ENCODE peak calls at places on chromosomes 16 and 17, in eight cellular contexts. One of them, this sample, is unnamed.

GRCh38 chr17:40323731-40324650 is 15.0 kb downstream of the RARA start:
- DNase-seq in stimulated activated naive CD8-positive, alpha-beta T cell treated with anti-CD3 and anti-CD28 coated beads, Interleukin-15, Interleukin-2, amounts not matched to agents 100 U/mL and 50 U/mL, for 24 hours: peak; percentile 81
- DNase-seq in transverse colon: peak; percentile 36
- DNase-seq in activated CD8-positive, alpha-beta memory T cell treated with anti-CD3 and anti-CD28 coated beads for 4 hours: peak; percentile 63
- DNase-seq in stimulated activated CD8-positive, alpha-beta memory T cell treated with anti-CD3 and anti-CD28 coated beads, Interleukin-15, amount 100 ng/mL, for 24 hours: no peak
- DNase-seq in stimulated activated CD4-positive, alpha-beta T cell treated with anti-CD3 and anti-CD28 coated beads, Interleukin-1b, Interleukin-23, amount 100 ng/mL, for 24 hours: no peak
- DNase-seq in Right ventricle myocardium superior: peak; percentile 84
- DNase-seq in NCI-H2227 treated with DMSO at 0.1 percent for 48 hours: no peak
- DNase-seq in this sample: no peak

GRCh38 chr17:63578769-63579111 is 22.0 kb upstream of the TACO1 start:
- DNase-seq in stimulated activated naive CD8-positive, alpha-beta T cell treated with anti-CD3 and anti-CD28 coated beads, Interleukin-15, Interleukin-2, amounts not matched to agents 100 U/mL and 50 U/mL, for 24 hours: no peak
- DNase-seq in transverse colon: no peak
- DNase-seq in activated CD8-positive, alpha-beta memory T cell treated with anti-CD3 and anti-CD28 coated beads for 4 hours: no peak
- DNase-seq in stimulated activated CD8-positive, alpha-beta memory T cell treated with anti-CD3 and anti-CD28 coated beads, Interleukin-15, amount 100 ng/mL, for 24 hours: no peak
- DNase-seq in stimulated activated CD4-positive, alpha-beta T cell treated with anti-CD3 and anti-CD28 coated beads, Interleukin-1b, Interleukin-23, amount 100 ng/mL, for 24 hours: no peak
- DNase-seq in Right ventricle myocardium superior: no peak
- DNase-seq in NCI-H2227 treated with DMSO at 0.1 percent for 48 hours: no peak
- DNase-seq in this sample: no peak

GRCh38 chr17:35191001-35191695 is 3.0 kb downstream of the SLC35G3 start:
- DNase-seq in stimulated activated naive CD8-positive, alpha-beta T cell treated with anti-CD3 and anti-CD28 coated beads, Interleukin-15, Interleukin-2, amounts not matched to agents 100 U/mL and 50 U/mL, for 24 hours: no peak
- DNase-seq in transverse colon: no peak
- DNase-seq in activated CD8-positive, alpha-beta memory T cell treated with anti-CD3 and anti-CD28 coated beads for 4 hours: no peak
- DNase-seq in stimulated activated CD8-positive, alpha-beta memory T cell treated with anti-CD3 and anti-CD28 coated beads, Interleukin-15, amount 100 ng/mL, for 24 hours: no peak
- DNase-seq in stimulated activated CD4-positive, alpha-beta T cell treated with anti-CD3 and anti-CD28 coated beads, Interleukin-1b, Interleukin-23, amount 100 ng/mL, for 24 hours: no peak
- DNase-seq in Right ventricle myocardium superior: no peak
- DNase-seq in NCI-H2227 treated with DMSO at 0.1 percent for 48 hours: no peak
- DNase-seq in this sample: no peak

GRCh38 chr16:28531777-28532744 is 6.7 kb downstream of the NUPR1 start:
- DNase-seq in stimulated activated naive CD8-positive, alpha-beta T cell treated with anti-CD3 and anti-CD28 coated beads, Interleukin-15, Interleukin-2, amounts not matched to agents 100 U/mL and 50 U/mL, for 24 hours: no peak
- DNase-seq in transverse colon: peak; percentile 86
- DNase-seq in activated CD8-positive, alpha-beta memory T cell treated with anti-CD3 and anti-CD28 coated beads for 4 hours: no peak
- DNase-seq in stimulated activated CD8-positive, alpha-beta memory T cell treated with anti-CD3 and anti-CD28 coated beads, Interleukin-15, amount 100 ng/mL, for 24 hours: no peak
- DNase-seq in stimulated activated CD4-positive, alpha-beta T cell treated with anti-CD3 and anti-CD28 coated beads, Interleukin-1b, Interleukin-23, amount 100 ng/mL, for 24 hours: no peak
- DNase-seq in Right ventricle myocardium superior: peak; percentile 92
- DNase-seq in NCI-H2227 treated with DMSO at 0.1 percent for 48 hours: no peak
- DNase-seq in this sample: no peak

GRCh38 chr16:88346680-88347505 is 35.9 kb upstream of the ZNF469 start:
- DNase-seq in stimulated activated naive CD8-positive, alpha-beta T cell treated with anti-CD3 and anti-CD28 coated beads, Interleukin-15, Interleukin-2, amounts not matched to agents 100 U/mL and 50 U/mL, for 24 hours: no peak
- DNase-seq in transverse colon: no peak
- DNase-seq in activated CD8-positive, alpha-beta memory T cell treated with anti-CD3 and anti-CD28 coated beads for 4 hours: no peak
- DNase-seq in stimulated activated CD8-positive, alpha-beta memory T cell treated with anti-CD3 and anti-CD28 coated beads, Interleukin-15, amount 100 ng/mL, for 24 hours: no peak
- DNase-seq in stimulated activated CD4-positive, alpha-beta T cell treated with anti-CD3 and anti-CD28 coated beads, Interleukin-1b, Interleukin-23, amount 100 ng/mL, for 24 hours: no peak
- DNase-seq in Right ventricle myocardium superior: peak; percentile 22
- DNase-seq in NCI-H2227 treated with DMSO at 0.1 percent for 48 hours: no peak
- DNase-seq in this sample: no peak

GRCh38 chr16:86393907-86394626 is 116.3 kb upstream of the FOXF1 start:
- DNase-seq in stimulated activated naive CD8-positive, alpha-beta T cell treated with anti-CD3 and anti-CD28 coated beads, Interleukin-15, Interleukin-2, amounts not matched to agents 100 U/mL and 50 U/mL, for 24 hours: no peak
- DNase-seq in transverse colon: no peak
- DNase-seq in activated CD8-positive, alpha-beta memory T cell treated with anti-CD3 and anti-CD28 coated beads for 4 hours: no peak
- DNase-seq in stimulated activated CD8-positive, alpha-beta memory T cell treated with anti-CD3 and anti-CD28 coated beads, Interleukin-15, amount 100 ng/mL, for 24 hours: no peak
- DNase-seq in stimulated activated CD4-positive, alpha-beta T cell treated with anti-CD3 and anti-CD28 coated beads, Interleukin-1b, Interleukin-23, amount 100 ng/mL, for 24 hours: no peak
- DNase-seq in Right ventricle myocardium superior: no peak
- DNase-seq in NCI-H2227 treated with DMSO at 0.1 percent for 48 hours: no peak
- DNase-seq in this sample: no peak

GRCh38 chr17:46191332-46192210 is 1.7 kb downstream of the KANSL1 start:
- DNase-seq in stimulated activated naive CD8-positive, alpha-beta T cell treated with anti-CD3 and anti-CD28 coated beads, Interleukin-15, Interleukin-2, amounts not matched to agents 100 U/mL and 50 U/mL, for 24 hours: peak; percentile 44
- DNase-seq in transverse colon: peak; percentile 38
- DNase-seq in activated CD8-positive, alpha-beta memory T cell treated with anti-CD3 and anti-CD28 coated beads for 4 hours: no peak
- DNase-seq in stimulated activated CD8-positive, alpha-beta memory T cell treated with anti-CD3 and anti-CD28 coated beads, Interleukin-15, amount 100 ng/mL, for 24 hours: no peak
- DNase-seq in stimulated activated CD4-positive, alpha-beta T cell treated with anti-CD3 and anti-CD28 coated beads, Interleukin-1b, Interleukin-23, amount 100 ng/mL, for 24 hours: no peak
- DNase-seq in Right ventricle myocardium superior: no peak
- DNase-seq in NCI-H2227 treated with DMSO at 0.1 percent for 48 hours: peak; percentile 18
- DNase-seq in this sample: peak; percentile 58

GRCh38 chr16:89009343-89010209 is 32.6 kb upstream of the CBFA2T3 start:
- DNase-seq in stimulated activated naive CD8-positive, alpha-beta T cell treated with anti-CD3 and anti-CD28 coated beads, Interleukin-15, Interleukin-2, amounts not matched to agents 100 U/mL and 50 U/mL, for 24 hours: no peak
- DNase-seq in transverse colon: no peak
- DNase-seq in activated CD8-positive, alpha-beta memory T cell treated with anti-CD3 and anti-CD28 coated beads for 4 hours: no peak
- DNase-seq in stimulated activated CD8-positive, alpha-beta memory T cell treated with anti-CD3 and anti-CD28 coated beads, Interleukin-15, amount 100 ng/mL, for 24 hours: no peak
- DNase-seq in stimulated activated CD4-positive, alpha-beta T cell treated with anti-CD3 and anti-CD28 coated beads, Interleukin-1b, Interleukin-23, amount 100 ng/mL, for 24 hours: no peak
- DNase-seq in Right ventricle myocardium superior: peak; percentile 26
- DNase-seq in NCI-H2227 treated with DMSO at 0.1 percent for 48 hours: no peak
- DNase-seq in this sample: peak; percentile 39

GRCh38 chr16:17347624-17348023 is 123.1 kb downstream of the XYLT1 start:
- DNase-seq in stimulated activated naive CD8-positive, alpha-beta T cell treated with anti-CD3 and anti-CD28 coated beads, Interleukin-15, Interleukin-2, amounts not matched to agents 100 U/mL and 50 U/mL, for 24 hours: no peak
- DNase-seq in transverse colon: no peak
- DNase-seq in activated CD8-positive, alpha-beta memory T cell treated with anti-CD3 and anti-CD28 coated beads for 4 hours: no peak
- DNase-seq in stimulated activated CD8-positive, alpha-beta memory T cell treated with anti-CD3 and anti-CD28 coated beads, Interleukin-15, amount 100 ng/mL, for 24 hours: no peak
- DNase-seq in stimulated activated CD4-positive, alpha-beta T cell treated with anti-CD3 and anti-CD28 coated beads, Interleukin-1b, Interleukin-23, amount 100 ng/mL, for 24 hours: no peak
- DNase-seq in Right ventricle myocardium superior: peak; percentile 71
- DNase-seq in NCI-H2227 treated with DMSO at 0.1 percent for 48 hours: no peak
- DNase-seq in this sample: no peak

GRCh38 chr16:72189865-72190371 is 18.0 kb upstream of the PMFBP1 start:
- DNase-seq in stimulated activated naive CD8-positive, alpha-beta T cell treated with anti-CD3 and anti-CD28 coated beads, Interleukin-15, Interleukin-2, amounts not matched to agents 100 U/mL and 50 U/mL, for 24 hours: no peak
- DNase-seq in transverse colon: no peak
- DNase-seq in activated CD8-positive, alpha-beta memory T cell treated with anti-CD3 and anti-CD28 coated beads for 4 hours: no peak
- DNase-seq in stimulated activated CD8-positive, alpha-beta memory T cell treated with anti-CD3 and anti-CD28 coated beads, Interleukin-15, amount 100 ng/mL, for 24 hours: no peak
- DNase-seq in stimulated activated CD4-positive, alpha-beta T cell treated with anti-CD3 and anti-CD28 coated beads, Interleukin-1b, Interleukin-23, amount 100 ng/mL, for 24 hours: no peak
- DNase-seq in Right ventricle myocardium superior: no peak
- DNase-seq in NCI-H2227 treated with DMSO at 0.1 percent for 48 hours: no peak
- DNase-seq in this sample: no peak

This sample was measured in endothelial cell.